ENCODE peak calls at places on chromosomes 7 and 10, in six cellular contexts. One of them, this sample, is unnamed.

GRCh38 chr10:51895209-51895608 is 195.8 kb upstream of the CSTF2T start:
- DNase-seq in tibial artery: peak; percentile 85
- DNase-seq in cardiac fibroblast: peak; percentile 87
- DNase-seq in GM06990: no peak
- DNase-seq in NT2/D1: no peak
- DNase-seq in A549: no peak
- DNase-seq in this sample: peak; percentile 98

GRCh38 chr7:120639884-120640283 is 218.1 kb downstream of the TSPAN12 start:
- DNase-seq in A549: no peak
- DNase-seq in GM06990: no peak
- DNase-seq in tibial artery: no peak
- DNase-seq in cardiac fibroblast: no peak
- DNase-seq in NT2/D1: no peak
- DNase-seq in this sample: no peak

GRCh38 chr10:132702601-132703304 is 83.2 kb downstream of the NKX6-2 start:
- DNase-seq in A549: no peak
- DNase-seq in tibial artery: peak; percentile 57
- DNase-seq in cardiac fibroblast: no peak
- DNase-seq in NT2/D1: no peak
- DNase-seq in GM06990: no peak
- DNase-seq in this sample: no peak

GRCh38 chr7:51471199-51472016 is 154.8 kb upstream of the COBL start:
- DNase-seq in GM06990: no peak
- DNase-seq in NT2/D1: no peak
- DNase-seq in cardiac fibroblast: no peak
- DNase-seq in tibial artery: no peak
- DNase-seq in A549: no peak
- DNase-seq in this sample: no peak

GRCh38 chr10:77441541-77442175 is 195.9 kb downstream of the KCNMA1 start:
- DNase-seq in tibial artery: no peak
- DNase-seq in cardiac fibroblast: no peak
- DNase-seq in NT2/D1: peak; percentile 25
- DNase-seq in A549: no peak
- DNase-seq in GM06990: no peak
- DNase-seq in this sample: no peak

GRCh38 chr10:79316671-79317431 is 30.4 kb upstream of the PPIF start:
- DNase-seq in NT2/D1: no peak
- DNase-seq in cardiac fibroblast: peak; percentile 18
- DNase-seq in GM06990: peak; percentile 62
- DNase-seq in tibial artery: no peak
- DNase-seq in A549: no peak
- DNase-seq in this sample: peak; percentile 25

GRCh38 chr7:98520356-98520932 is 96.6 kb upstream of the NPTX2 start:
- DNase-seq in A549: peak; percentile 41
- DNase-seq in NT2/D1: no peak
- DNase-seq in GM06990: no peak
- DNase-seq in cardiac fibroblast: no peak
- DNase-seq in tibial artery: no peak
- DNase-seq in this sample: no peak

GRCh38 chr10:5776881-5777197 is 36.4 kb downstream of the GDI2 start:
- DNase-seq in cardiac fibroblast: peak; percentile 67
- DNase-seq in A549: no peak
- DNase-seq in tibial artery: no peak
- DNase-seq in GM06990: no peak
- DNase-seq in NT2/D1: no peak
- DNase-seq in this sample: peak; percentile 90

GRCh38 chr10:25226775-25227682 is 52.2 kb downstream of the GPR158 start:
- DNase-seq in A549: no peak
- DNase-seq in NT2/D1: peak; percentile 44
- DNase-seq in tibial artery: no peak
- DNase-seq in GM06990: no peak
- DNase-seq in cardiac fibroblast: peak; percentile 60
- DNase-seq in this sample: peak; percentile 51

GRCh38 chr10:77877461-77878344 is 48.9 kb downstream of the DLG5 start:
- DNase-seq in cardiac fibroblast: peak; percentile 57
- DNase-seq in GM06990: peak; percentile 64
- DNase-seq in tibial artery: no peak
- DNase-seq in A549: no peak
- DNase-seq in NT2/D1: peak; percentile 70
- DNase-seq in this sample: peak; percentile 43

GRCh38 chr10:80411681-80412230 is 3.4 kb downstream of the PRXL2A start:
- DNase-seq in NT2/D1: no peak
- DNase-seq in cardiac fibroblast: no peak
- DNase-seq in tibial artery: no peak
- DNase-seq in A549: no peak
- DNase-seq in GM06990: no peak
- DNase-seq in this sample: no peak

GRCh38 chr7:95694334-95694733 is 78.0 kb upstream of the DYNC1I1 start:
- DNase-seq in tibial artery: no peak
- DNase-seq in GM06990: no peak
- DNase-seq in NT2/D1: no peak
- DNase-seq in A549: no peak
- DNase-seq in cardiac fibroblast: no peak
- DNase-seq in this sample: no peak

DNA sequence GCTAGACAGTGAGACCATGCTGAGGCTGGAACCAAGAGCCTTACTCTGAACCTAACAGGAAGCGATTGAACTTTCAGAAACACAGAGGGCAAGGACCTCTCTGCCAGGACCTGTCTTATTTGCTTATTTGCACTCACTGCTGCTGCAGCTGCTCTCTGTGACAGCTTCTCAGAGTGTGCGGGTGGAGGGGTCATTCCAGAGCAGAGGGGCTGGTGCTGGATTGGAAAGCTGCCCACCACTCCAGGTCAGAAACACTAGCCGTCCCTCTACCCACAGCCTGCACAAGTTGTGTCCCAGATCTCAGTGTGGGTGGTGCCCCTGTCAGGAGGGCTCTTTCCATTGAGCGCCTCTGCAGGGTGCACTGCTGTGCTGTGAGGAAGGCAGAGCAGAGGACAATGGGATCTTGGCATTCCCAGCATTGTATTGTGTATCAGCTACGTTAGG is 126.2 kb downstream of the CCNY start:
- DNase-seq in A549: no peak
- DNase-seq in tibial artery: no peak
- DNase-seq in NT2/D1: no peak
- DNase-seq in GM06990: no peak
- DNase-seq in cardiac fibroblast: no peak
- DNase-seq in this sample: no peak
- H3K4me3 ChIP-seq in A549: no peak overlapping the region
- H3K4me3 ChIP-seq in tibial artery: no peak overlapping the region
- H3K4me3 ChIP-seq in NT2/D1: no peak overlapping the region
- H3K4me3 ChIP-seq in GM06990: no peak overlapping the region
- H3K4me3 ChIP-seq in cardiac fibroblast: no peak overlapping the region
- H3K4me3 ChIP-seq in this sample: no peak overlapping the region

DNA sequence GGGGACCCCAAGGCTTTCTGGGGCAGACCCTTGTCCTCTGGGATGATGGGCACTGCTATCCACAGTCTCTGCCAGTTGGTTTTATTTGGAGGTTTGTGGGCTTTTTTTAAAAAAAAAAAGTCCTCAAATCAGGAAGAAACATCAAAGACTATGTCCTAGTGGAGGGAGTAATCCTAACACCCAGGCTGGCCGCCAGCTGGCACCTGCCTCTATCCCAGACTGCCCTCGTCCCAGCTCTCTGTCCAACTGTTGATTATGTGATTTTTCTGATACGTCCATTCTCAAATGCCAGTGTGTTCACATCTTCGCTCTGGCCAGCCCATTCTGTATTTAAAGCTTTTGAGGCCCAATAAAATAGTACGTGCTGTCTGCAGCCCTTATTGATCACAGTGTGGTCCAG is 61.0 kb upstream of the LRRC4 start:
- DNase-seq in A549: no peak
- DNase-seq in cardiac fibroblast: no peak
- DNase-seq in GM06990: no peak
- DNase-seq in tibial artery: no peak
- DNase-seq in NT2/D1: no peak
- DNase-seq in this sample: no peak
- H3K4me3 ChIP-seq in A549: no peak overlapping the region
- H3K4me3 ChIP-seq in cardiac fibroblast: no peak overlapping the region
- H3K4me3 ChIP-seq in GM06990: no peak overlapping the region
- H3K4me3 ChIP-seq in tibial artery: no peak overlapping the region
- H3K4me3 ChIP-seq in NT2/D1: no peak overlapping the region
- H3K4me3 ChIP-seq in this sample: no peak overlapping the region

GRCh38 chr7:155276032-155276799 is 21.5 kb upstream of the INSIG1 start:
- DNase-seq in GM06990: no peak
- DNase-seq in A549: no peak
- DNase-seq in tibial artery: no peak
- DNase-seq in NT2/D1: no peak
- DNase-seq in cardiac fibroblast: peak; percentile 12
- DNase-seq in this sample: no peak
- H3K4me3 ChIP-seq in GM06990: no peak overlapping the region
- H3K4me3 ChIP-seq in A549: no peak overlapping the region
- H3K4me3 ChIP-seq in tibial artery: no peak overlapping the region
- H3K4me3 ChIP-seq in NT2/D1: no peak overlapping the region
- H3K4me3 ChIP-seq in cardiac fibroblast: no peak overlapping the region
- H3K4me3 ChIP-seq in this sample: no peak overlapping the region

GRCh38 chr7:70678621-70679251 is 453.2 kb upstream of the GALNT17 start:
- DNase-seq in GM06990: no peak
- DNase-seq in tibial artery: no peak
- DNase-seq in A549: no peak
- DNase-seq in cardiac fibroblast: no peak
- DNase-seq in NT2/D1: no peak
- DNase-seq in this sample: peak; percentile 76

GRCh38 chr7:70679666-70680065 is 452.3 kb upstream of the GALNT17 start:
- DNase-seq in A549: no peak
- DNase-seq in tibial artery: no peak
- DNase-seq in cardiac fibroblast: no peak
- DNase-seq in NT2/D1: no peak
- DNase-seq in GM06990: no peak
- DNase-seq in this sample: peak; percentile 78

GRCh38 chr7:70684173-70684572 is 447.8 kb upstream of the GALNT17 start:
- DNase-seq in GM06990: no peak
- DNase-seq in tibial artery: no peak
- DNase-seq in cardiac fibroblast: no peak
- DNase-seq in NT2/D1: no peak
- DNase-seq in A549: no peak
- DNase-seq in this sample: no peak

GRCh38 chr7:70681111-70681846 is 450.7 kb upstream of the GALNT17 start:
- DNase-seq in NT2/D1: no peak
- DNase-seq in A549: no peak
- DNase-seq in tibial artery: no peak
- DNase-seq in cardiac fibroblast: no peak
- DNase-seq in GM06990: no peak
- DNase-seq in this sample: no peak

GRCh38 chr7:70681847-70682350 is 450.0 kb upstream of the GALNT17 start:
- DNase-seq in cardiac fibroblast: no peak
- DNase-seq in NT2/D1: no peak
- DNase-seq in A549: no peak
- DNase-seq in tibial artery: no peak
- DNase-seq in GM06990: no peak
- DNase-seq in this sample: no peak
- H3K4me3 ChIP-seq in cardiac fibroblast: no peak overlapping the region
- H3K4me3 ChIP-seq in NT2/D1: no peak overlapping the region
- H3K4me3 ChIP-seq in A549: no peak overlapping the region
- H3K4me3 ChIP-seq in tibial artery: no peak overlapping the region
- H3K4me3 ChIP-seq in GM06990: peak overlapping the region; percentile 28
- H3K4me3 ChIP-seq in this sample: no peak overlapping the region

GRCh38 chr10:100208271-100208670 is 21.1 kb downstream of the CHUK start:
- DNase-seq in cardiac fibroblast: no peak
- DNase-seq in A549: no peak
- DNase-seq in tibial artery: no peak
- DNase-seq in NT2/D1: no peak
- DNase-seq in GM06990: no peak
- DNase-seq in this sample: no peak

GRCh38 chr10:100204370-100204769 is 18.5 kb upstream of the ERLIN1 start:
- DNase-seq in tibial artery: no peak
- DNase-seq in cardiac fibroblast: no peak
- DNase-seq in A549: no peak
- DNase-seq in GM06990: no peak
- DNase-seq in NT2/D1: no peak
- DNase-seq in this sample: no peak

GRCh38 chr10:100209303-100209702 is 20.1 kb downstream of the CHUK start:
- DNase-seq in tibial artery: no peak
- DNase-seq in A549: no peak
- DNase-seq in NT2/D1: no peak
- DNase-seq in GM06990: no peak
- DNase-seq in cardiac fibroblast: peak; percentile 55
- DNase-seq in this sample: peak; percentile 53
- H3K4me3 ChIP-seq in tibial artery: no peak overlapping the region
- H3K4me3 ChIP-seq in A549: no peak overlapping the region
- H3K4me3 ChIP-seq in NT2/D1: no peak overlapping the region
- H3K4me3 ChIP-seq in GM06990: no peak overlapping the region
- H3K4me3 ChIP-seq in cardiac fibroblast: no peak overlapping the region
- H3K4me3 ChIP-seq in this sample: no peak overlapping the region

DNA sequence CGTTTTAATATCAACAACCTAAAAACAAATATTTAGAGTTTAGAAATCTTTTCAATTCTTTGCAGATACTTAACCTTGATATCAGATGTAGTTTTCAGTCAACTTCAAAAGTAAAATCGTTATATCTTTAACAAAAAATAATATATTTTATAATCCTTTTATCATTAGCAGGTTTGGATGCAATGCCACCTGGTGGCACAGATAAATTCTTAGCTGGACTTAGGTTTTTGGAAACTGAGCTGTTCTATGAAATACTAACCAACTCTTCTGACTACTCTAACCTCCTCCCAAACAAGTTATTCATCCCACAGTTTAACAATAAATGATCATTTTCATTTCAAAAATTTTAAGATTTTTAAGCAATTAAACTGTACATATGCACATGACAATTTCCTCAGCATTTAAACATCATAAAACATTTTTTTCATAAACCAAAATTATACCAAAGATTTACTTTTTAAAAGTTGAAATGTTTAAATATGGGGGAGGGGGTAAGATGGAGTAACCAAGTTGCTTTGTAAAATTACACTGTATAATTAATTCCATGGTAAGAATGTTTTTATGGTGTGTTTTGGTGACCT is 56.9 kb downstream of the HIBADH start:
- DNase-seq in GM06990: no peak
- DNase-seq in NT2/D1: no peak
- DNase-seq in cardiac fibroblast: peak; percentile 63
- DNase-seq in A549: peak; percentile 22
- DNase-seq in tibial artery: no peak
- DNase-seq in this sample: peak; percentile 26
- H3K4me3 ChIP-seq in GM06990: no peak overlapping the region
- H3K4me3 ChIP-seq in NT2/D1: no peak overlapping the region
- H3K4me3 ChIP-seq in cardiac fibroblast: no peak overlapping the region
- H3K4me3 ChIP-seq in A549: peak overlapping the region; percentile 44
- H3K4me3 ChIP-seq in tibial artery: no peak overlapping the region
- H3K4me3 ChIP-seq in this sample: no peak overlapping the region

This sample was measured in AG10803.